ENCODE peak calls at places on chromosomes 12 and 14, in six cellular contexts. One of them, this sample, is unnamed. For H3K4me1, the result is how much of the 10 kb centered on the place peaks cover.

GRCh38 chr12:52984136-52984535 is 22.1 kb upstream of the EIF4B start:
- DNase-seq in testis: no peak
- DNase-seq in A549: peak
- DNase-seq in lung: no peak
- DNase-seq in esophagus muscularis mucosa: no peak
- DNase-seq in GM12878: no peak
- DNase-seq in this sample: no peak

GRCh38 chr12:27422697-27423096 is 23.8 kb upstream of the SMCO2 start:
- DNase-seq in lung: no peak
- DNase-seq in esophagus muscularis mucosa: no peak
- DNase-seq in GM12878: no peak
- DNase-seq in testis: no peak
- DNase-seq in A549: peak
- DNase-seq in this sample: no peak

GRCh38 chr14:26841920-26842741 is 244.3 kb upstream of the NOVA1 start:
- DNase-seq in GM12878: no peak
- DNase-seq in lung: peak
- DNase-seq in testis: peak
- DNase-seq in A549: peak
- DNase-seq in esophagus muscularis mucosa: no peak
- DNase-seq in this sample: peak

GRCh38 chr12:50271724-50272247 is 11.5 kb downstream of the LIMA1 start:
- DNase-seq in A549: no peak
- DNase-seq in GM12878: no peak
- DNase-seq in lung: no peak
- DNase-seq in esophagus muscularis mucosa: no peak
- DNase-seq in testis: no peak
- DNase-seq in this sample: no peak

GRCh38 chr14:85487215-85487614 is 42.7 kb upstream of the FLRT2 start:
- DNase-seq in GM12878: no peak
- DNase-seq in testis: no peak
- DNase-seq in A549: no peak
- DNase-seq in esophagus muscularis mucosa: no peak
- DNase-seq in lung: no peak
- DNase-seq in this sample: no peak

GRCh38 chr12:111121840-111122239 is 201.5 kb upstream of the MYL2 start:
- DNase-seq in testis: no peak
- DNase-seq in esophagus muscularis mucosa: no peak
- DNase-seq in GM12878: no peak
- DNase-seq in lung: no peak
- DNase-seq in A549: no peak
- DNase-seq in this sample: no peak

GRCh38 chr12:122515275-122515674 is 11.5 kb downstream of the RSRC2 start:
- DNase-seq in testis: no peak
- DNase-seq in lung: no peak
- DNase-seq in esophagus muscularis mucosa: no peak
- DNase-seq in GM12878: no peak
- DNase-seq in A549: no peak
- DNase-seq in this sample: no peak

GRCh38 chr12:128685903-128686475 is 137.8 kb downstream of the SLC15A4 start:
- DNase-seq in testis: no peak
- DNase-seq in esophagus muscularis mucosa: no peak
- DNase-seq in A549: no peak
- DNase-seq in lung: no peak
- DNase-seq in GM12878: no peak
- DNase-seq in this sample: no peak

GRCh38 chr12:96034631-96035282 is 630 bp downstream of the LTA4H start:
- DNase-seq in testis: peak
- DNase-seq in A549: no peak
- DNase-seq in GM12878: no peak
- DNase-seq in lung: peak
- DNase-seq in esophagus muscularis mucosa: no peak
- DNase-seq in this sample: peak

GRCh38 chr14:23141706-23142467 is 22.8 kb upstream of the CEBPE start:
- DNase-seq in A549: peak
- DNase-seq in testis: peak
- DNase-seq in GM12878: no peak
- DNase-seq in esophagus muscularis mucosa: peak
- DNase-seq in lung: peak
- DNase-seq in this sample: peak

GRCh38 chr12:8065991-8066594 is at the start of gene C3AR1:
- DNase-seq in testis: no peak
- DNase-seq in lung: no peak
- DNase-seq in GM12878: no peak
- DNase-seq in esophagus muscularis mucosa: no peak
- DNase-seq in A549: no peak
- DNase-seq in this sample: no peak

GRCh38 chr14:68644101-68644500 is 148.8 kb downstream of the ZFP36L1 start:
- DNase-seq in A549: no peak
- DNase-seq in lung: no peak
- DNase-seq in testis: no peak
- DNase-seq in GM12878: no peak
- DNase-seq in esophagus muscularis mucosa: no peak
- DNase-seq in this sample: no peak

GRCh38 chr14:55583942-55584468 is 4.0 kb downstream of the KTN1 start:
- DNase-seq in testis: no peak
- DNase-seq in A549: no peak
- DNase-seq in GM12878: no peak
- DNase-seq in esophagus muscularis mucosa: no peak
- DNase-seq in lung: no peak
- DNase-seq in this sample: no peak

GRCh38 chr12:6333566-6333965 is 8.3 kb downstream of the TNFRSF1A start:
- DNase-seq in esophagus muscularis mucosa: no peak
- DNase-seq in GM12878: no peak
- DNase-seq in testis: no peak
- DNase-seq in A549: no peak
- DNase-seq in lung: no peak
- DNase-seq in this sample: no peak

GRCh38 chr14:69038449-69039286 is 59.6 kb upstream of the ACTN1 start:
- DNase-seq in A549: peak
- DNase-seq in testis: no peak
- DNase-seq in esophagus muscularis mucosa: no peak
- DNase-seq in lung: no peak
- DNase-seq in GM12878: no peak
- DNase-seq in this sample: no peak

GRCh38 chr14:61493996-61494395 is 172.6 kb downstream of the PRKCH start:
- DNase-seq in testis: no peak
- DNase-seq in lung: no peak
- DNase-seq in A549: no peak
- DNase-seq in GM12878: no peak
- DNase-seq in esophagus muscularis mucosa: no peak
- DNase-seq in this sample: no peak

GRCh38 chr14:67464377-67464776 is 24.1 kb downstream of the TMEM229B start:
- DNase-seq in testis: no peak
- DNase-seq in GM12878: no peak
- DNase-seq in A549: no peak
- DNase-seq in esophagus muscularis mucosa: no peak
- DNase-seq in lung: no peak
- DNase-seq in this sample: no peak

GRCh38 chr12:94025730-94026129 is 122.6 kb upstream of the PLXNC1 start:
- DNase-seq in esophagus muscularis mucosa: peak
- DNase-seq in A549: no peak
- DNase-seq in GM12878: no peak
- DNase-seq in testis: peak
- DNase-seq in lung: no peak
- DNase-seq in this sample: no peak

GRCh38 chr14:77024171-77024627 is 4.3 kb downstream of the IRF2BPL start:
- DNase-seq in esophagus muscularis mucosa: no peak
- DNase-seq in A549: peak
- DNase-seq in GM12878: no peak
- DNase-seq in lung: no peak
- DNase-seq in testis: peak
- DNase-seq in this sample: no peak

GRCh38 chr14:83342590-83342989 is 1808.9 kb upstream of the SEL1L start:
- DNase-seq in GM12878: no peak
- DNase-seq in testis: peak
- DNase-seq in A549: no peak
- DNase-seq in esophagus muscularis mucosa: no peak
- DNase-seq in lung: no peak
- DNase-seq in this sample: peak

GRCh38 chr12:82998509-82998908 is 311.8 kb downstream of the TMTC2 start:
- DNase-seq in A549: no peak
- DNase-seq in lung: no peak
- DNase-seq in GM12878: no peak
- DNase-seq in testis: no peak
- DNase-seq in esophagus muscularis mucosa: no peak
- DNase-seq in this sample: no peak

GRCh38 chr14:63147018-63147417 is 57.2 kb upstream of the RHOJ start:
- DNase-seq in lung: no peak
- DNase-seq in GM12878: no peak
- DNase-seq in esophagus muscularis mucosa: no peak
- DNase-seq in testis: no peak
- DNase-seq in A549: no peak
- DNase-seq in this sample: no peak

GRCh38 chr14:58979325-58979724 is 209.1 kb upstream of the DAAM1 start:
- DNase-seq in GM12878: no peak
- DNase-seq in testis: no peak
- DNase-seq in A549: no peak
- DNase-seq in lung: no peak
- DNase-seq in esophagus muscularis mucosa: no peak
- DNase-seq in this sample: no peak

GRCh38 chr14:44657688-44658388 is 150.8 kb upstream of the FSCB start:
- DNase-seq in esophagus muscularis mucosa: no peak
- DNase-seq in testis: peak
- DNase-seq in lung: no peak
- DNase-seq in A549: peak
- DNase-seq in GM12878: no peak
- DNase-seq in this sample: no peak

GRCh38 chr12:94566345-94566744 is 84.0 kb downstream of the TMCC3 start:
- DNase-seq in esophagus muscularis mucosa: no peak
- DNase-seq in lung: no peak
- DNase-seq in A549: no peak
- DNase-seq in GM12878: no peak
- DNase-seq in testis: no peak
- DNase-seq in this sample: no peak

GRCh38 chr14:94088516-94088915 is 7.4 kb downstream of the IFI27L1 start:
- DNase-seq in lung: no peak
- DNase-seq in GM12878: no peak
- DNase-seq in A549: no peak
- DNase-seq in testis: no peak
- DNase-seq in esophagus muscularis mucosa: no peak
- DNase-seq in this sample: no peak

GRCh38 chr12:108305520-108305919 is 33.6 kb downstream of the CMKLR1 start:
- DNase-seq in A549: no peak
- DNase-seq in GM12878: no peak
- DNase-seq in testis: peak
- DNase-seq in lung: peak
- DNase-seq in esophagus muscularis mucosa: peak
- DNase-seq in this sample: peak

DNA sequence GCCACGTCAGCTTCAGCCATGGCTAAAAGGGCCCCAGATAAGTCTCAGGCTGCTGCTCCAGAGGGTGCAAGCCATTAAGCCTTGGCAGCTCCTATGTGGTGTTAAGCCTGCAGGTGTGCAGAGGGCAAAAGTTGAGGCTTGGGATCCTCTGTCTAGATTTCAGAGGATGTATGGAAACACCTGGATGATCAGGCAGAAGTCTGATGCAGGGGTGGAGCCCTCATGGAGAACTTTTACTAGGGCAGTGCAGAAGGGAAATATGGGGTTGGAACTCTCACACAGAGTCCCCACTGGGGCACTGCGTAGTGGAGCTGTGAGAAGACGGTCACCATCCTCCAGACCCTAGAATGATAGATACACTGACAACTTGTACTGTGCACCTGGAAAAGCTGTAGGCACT is 47.9 kb downstream of the SDR9C7 start:
- DNase-seq in testis: no peak
- DNase-seq in A549: no peak
- DNase-seq in GM12878: no peak
- DNase-seq in lung: no peak
- DNase-seq in esophagus muscularis mucosa: peak
- DNase-seq in this sample: no peak
- H3K4me3 ChIP-seq in testis: no peak
- H3K4me3 ChIP-seq in A549: no peak
- H3K4me3 ChIP-seq in GM12878: no peak
- H3K4me3 ChIP-seq in lung: no peak
- H3K4me3 ChIP-seq in esophagus muscularis mucosa: no peak
- H3K4me3 ChIP-seq in this sample: no peak

GRCh38 chr14:106228541-106229158 is 702.3 kb downstream of the TMEM121 start:
- DNase-seq in GM12878: no peak
- DNase-seq in lung: no peak
- DNase-seq in esophagus muscularis mucosa: no peak
- DNase-seq in A549: no peak
- DNase-seq in testis: no peak
- DNase-seq in this sample: no peak
- H3K4me1 ChIP-seq in GM12878: under half
- H3K4me1 ChIP-seq in lung: under half
- H3K4me1 ChIP-seq in esophagus muscularis mucosa: under half
- H3K4me1 ChIP-seq in A549: under half
- H3K4me1 ChIP-seq in testis: under half
- H3K4me1 ChIP-seq in this sample: under half

DNA sequence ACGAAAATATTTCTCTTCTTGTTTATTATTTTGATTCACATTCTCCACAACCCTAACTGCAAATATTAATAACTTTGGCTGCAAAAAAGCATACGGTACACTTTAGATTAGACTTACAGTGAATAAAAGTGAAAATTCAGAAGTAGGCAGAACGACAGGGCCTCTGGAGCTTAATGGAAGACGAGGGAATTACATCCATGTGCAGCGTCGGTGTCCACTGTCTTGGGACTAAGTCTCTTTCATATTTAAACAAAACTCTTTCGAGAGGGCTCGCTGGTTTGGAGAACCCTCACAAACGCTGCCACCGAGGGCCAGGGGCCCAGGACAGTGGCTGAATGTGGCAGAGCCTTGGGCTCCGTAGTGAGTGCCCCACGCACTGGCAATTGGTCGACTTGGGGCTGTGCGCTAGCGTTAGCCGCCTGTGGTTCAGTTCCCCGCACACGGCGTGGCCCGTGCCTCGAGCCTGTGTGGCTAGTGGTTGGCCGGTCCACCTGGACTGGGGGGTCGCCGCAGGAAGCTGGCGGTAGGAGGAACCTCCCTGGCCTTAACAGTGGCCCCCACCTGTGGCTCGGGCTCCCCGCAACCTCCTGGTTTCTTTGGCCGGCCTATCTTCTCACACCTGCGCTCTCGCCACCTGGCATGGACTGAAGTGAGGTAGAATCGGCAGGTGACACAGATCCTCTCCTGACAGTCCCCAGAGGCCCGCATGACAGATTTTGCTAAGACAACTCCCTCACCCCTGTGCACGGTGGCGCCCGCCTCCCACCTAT is 739 bp upstream of the PAX9 start:
- DNase-seq in A549: no peak
- DNase-seq in lung: no peak
- DNase-seq in GM12878: no peak
- DNase-seq in testis: no peak
- DNase-seq in esophagus muscularis mucosa: no peak
- DNase-seq in this sample: peak
- H3K4me3 ChIP-seq in A549: peak
- H3K4me3 ChIP-seq in lung: no peak
- H3K4me3 ChIP-seq in GM12878: no peak
- H3K4me3 ChIP-seq in testis: peak
- H3K4me3 ChIP-seq in esophagus muscularis mucosa: peak
- H3K4me3 ChIP-seq in this sample: peak

DNA sequence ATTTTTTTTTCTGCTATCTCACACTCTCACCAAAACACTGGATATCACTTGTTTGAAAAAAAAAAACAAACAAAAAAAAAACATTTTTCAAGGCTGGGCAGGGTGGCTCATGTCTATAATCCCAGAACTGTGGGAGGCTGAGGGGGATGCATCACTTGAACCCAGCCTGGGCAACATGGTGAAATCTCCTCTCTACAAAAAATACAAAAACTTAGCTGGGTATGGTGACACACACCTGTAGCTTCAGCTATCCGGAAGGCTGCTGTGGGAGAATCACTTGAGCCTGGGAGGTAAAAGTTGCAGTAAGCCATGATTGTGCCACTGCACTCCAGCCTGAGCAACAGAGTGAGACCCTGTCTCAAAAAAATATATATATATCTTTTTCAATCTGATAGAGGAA is 66.2 kb downstream of the EPS8 start:
- DNase-seq in esophagus muscularis mucosa: no peak
- DNase-seq in GM12878: no peak
- DNase-seq in testis: no peak
- DNase-seq in A549: no peak
- DNase-seq in lung: no peak
- DNase-seq in this sample: no peak
- H3K4me1 ChIP-seq in esophagus muscularis mucosa: half or more
- H3K4me1 ChIP-seq in GM12878: under half
- H3K4me1 ChIP-seq in testis: under half
- H3K4me1 ChIP-seq in A549: half or more
- H3K4me1 ChIP-seq in lung: under half
- H3K4me1 ChIP-seq in this sample: under half

This sample was measured in psoas muscle.